ENCODE peak calls at places on chromosome 3, in four cellular contexts. K is K562, G is GM12878, Z is HepG2. A is an unnamed sample.

GRCh38 chr3:57331078-57331477 is 38.6 kb upstream of the ASB14 start:
- DNase-seq in K (no peak), G (no peak), Z (peak), A (no peak)

GRCh38 chr3:146511402-146512134 is 32.8 kb downstream of the PLSCR1 start:
- DNase-seq in K (no peak), G (no peak), Z (no peak), A (no peak)

GRCh38 chr3:100556656-100557310 is 52.6 kb upstream of the ADGRG7 start:
- DNase-seq in K (no peak), G (no peak), Z (no peak), A (no peak)

GRCh38 chr3:47527952-47528718 is 14.6 kb upstream of the ELP6 start:
- DNase-seq in K (no peak), G (no peak), Z (no peak), A (no peak)

GRCh38 chr3:194773216-194773615 is 87.5 kb downstream of the FAM43A start:
- DNase-seq in K (no peak), G (no peak), Z (no peak), A (no peak)

GRCh38 chr3:53229171-53229570 is 26.7 kb downstream of the TKT start:
- DNase-seq in K (no peak), G (no peak), Z (no peak), A (no peak)

GRCh38 chr3:61358364-61358763 is 107.1 kb upstream of the FHIT start:
- DNase-seq in K (no peak), G (peak), Z (no peak), A (no peak)

GRCh38 chr3:29481969-29482767 is 201.3 kb downstream of the RBMS3 start:
- DNase-seq in K (no peak), G (no peak), Z (no peak), A (no peak)

GRCh38 chr3:77887611-77888010 is 847.7 kb downstream of the ROBO2 start:
- DNase-seq in K (no peak), G (no peak), Z (no peak), A (no peak)

GRCh38 chr3:124202754-124203153 is 210.8 kb upstream of the ROPN1 start:
- DNase-seq in K (no peak), G (no peak), Z (no peak), A (no peak)

GRCh38 chr3:156535798-156536197 is 19.1 kb downstream of the SSR3 start:
- DNase-seq in K (no peak), G (no peak), Z (no peak), A (no peak)

GRCh38 chr3:20161714-20162113 is 24.3 kb downstream of the SGO1 start:
- DNase-seq in K (no peak), G (no peak), Z (no peak), A (no peak)

GRCh38 chr3:184320099-184320445 is 5.7 kb downstream of the EIF4G1 start:
- DNase-seq in K (no peak), G (no peak), Z (peak), A (no peak)

GRCh38 chr3:55692958-55693558 is 206.0 kb upstream of the WNT5A start:
- DNase-seq in K (no peak), G (no peak), Z (no peak), A (no peak)

GRCh38 chr3:152650177-152650576 is 184.8 kb upstream of the P2RY1 start:
- DNase-seq in K (no peak), G (no peak), Z (peak), A (no peak)

GRCh38 chr3:2377281-2377680 is 278.6 kb downstream of the CNTN4 start:
- DNase-seq in K (no peak), G (peak), Z (no peak), A (no peak)
- TF ChIP-seq ESRRA in K (no peak), G (no peak), Z (no peak), A (no peak)

GRCh38 chr3:65182085-65182484 is 494.3 kb upstream of the ADAMTS9 start:
- DNase-seq in K (no peak), G (no peak), Z (no peak), A (no peak)

GRCh38 chr3:65182682-65183081 is 494.9 kb upstream of the ADAMTS9 start:
- DNase-seq in K (no peak), G (no peak), Z (no peak), A (no peak)

GRCh38 chr3:65181397-65181871 is 493.6 kb upstream of the ADAMTS9 start:
- DNase-seq in K (no peak), G (no peak), Z (no peak), A (no peak)

GRCh38 chr3:65177879-65178484 is 490.2 kb upstream of the ADAMTS9 start:
- DNase-seq in K (no peak), G (no peak), Z (no peak), A (no peak)

DNA sequence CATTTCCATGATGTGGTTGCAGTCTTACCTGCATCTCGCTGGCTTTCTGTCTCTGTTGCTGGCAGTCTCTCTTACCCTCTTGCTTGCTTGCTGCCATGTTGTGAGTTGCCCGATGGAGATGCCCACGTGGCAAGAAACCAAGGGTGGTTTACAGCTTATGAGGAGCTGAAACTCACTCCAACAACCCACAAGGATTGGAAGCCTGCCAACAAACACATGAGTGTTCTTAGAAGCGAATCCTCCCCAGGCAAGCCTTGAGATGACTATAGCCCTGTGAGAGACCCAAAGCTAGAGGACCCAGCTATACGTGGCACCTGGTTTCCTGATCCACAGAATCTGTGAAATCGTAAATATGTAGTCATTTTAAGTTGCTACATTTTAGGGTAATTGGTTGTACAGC is 490.9 kb upstream of the ADAMTS9 start:
- DNase-seq in K (no peak), G (no peak), Z (no peak), A (no peak)
- TF ChIP-seq ATF2 in K (no peak), G (no peak), Z (no peak), A (no peak)

DNA sequence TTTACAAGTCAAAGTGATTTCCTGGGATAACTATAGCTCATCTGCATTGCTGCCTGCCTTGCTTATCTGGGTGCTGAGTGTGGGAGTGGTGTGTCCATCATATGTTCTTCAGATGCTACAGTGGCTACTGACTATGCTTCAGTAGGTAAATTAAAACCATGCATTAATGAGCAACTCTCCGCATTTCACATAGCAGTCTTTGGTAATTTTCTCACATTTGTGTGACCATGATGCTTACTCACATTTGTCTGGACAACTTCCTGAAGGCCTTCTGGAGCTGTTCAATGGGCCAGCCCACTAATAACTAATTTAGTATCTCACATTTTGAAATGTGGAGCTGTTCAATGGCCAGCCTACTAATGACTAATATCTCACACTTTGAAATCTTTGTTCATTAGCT is 23.4 kb downstream of the RHOA start:
- DNase-seq in K (no peak), G (no peak), Z (no peak), A (no peak)
- TF ChIP-seq ESRRA in K (no peak), G (no peak), Z (no peak), A (no peak)

DNA sequence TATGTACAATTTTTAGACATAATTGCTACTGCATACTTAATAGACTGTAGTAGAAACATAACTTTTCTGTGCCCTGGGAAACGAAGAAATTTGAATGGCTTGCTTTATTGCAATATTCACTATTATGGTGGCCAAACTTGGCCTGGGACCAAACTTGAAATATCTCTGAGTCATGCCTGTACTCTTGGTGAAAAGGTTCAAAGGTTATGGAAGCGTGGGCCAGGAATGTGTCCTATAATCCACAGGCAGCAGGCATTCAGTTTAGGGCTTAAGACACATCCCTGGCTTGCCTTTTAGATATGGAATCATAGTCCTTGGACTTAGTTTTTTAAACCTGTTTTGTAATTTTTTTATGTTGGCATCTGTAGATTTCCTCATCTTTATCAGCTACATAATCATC is 124.3 kb downstream of the LRIG1 start:
- DNase-seq in K (peak), G (no peak), Z (peak), A (no peak)
- TF ChIP-seq ATF2 in K (no peak), G (no peak), Z (no peak), A (no peak)

DNA sequence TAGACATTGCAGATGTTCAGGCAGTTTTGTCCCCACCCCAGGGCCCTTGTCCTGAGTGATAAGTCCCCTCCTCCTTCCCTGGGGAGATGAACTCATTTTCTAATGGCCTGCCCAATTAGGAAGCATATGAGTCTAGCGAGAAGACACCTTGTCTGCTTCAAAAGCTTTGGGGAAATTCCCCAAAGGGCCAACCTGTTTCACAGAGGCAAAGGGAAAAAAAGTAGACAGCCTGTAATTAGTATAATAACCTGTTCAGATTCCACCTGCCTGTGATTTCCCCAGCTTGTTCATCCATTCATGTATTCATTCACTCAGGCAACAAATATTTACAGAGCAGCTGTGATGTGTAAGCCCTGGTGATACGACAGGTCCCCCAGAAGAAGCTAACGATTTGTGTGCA is 165.2 kb downstream of the SHQ1 start:
- DNase-seq in K (no peak), G (peak), Z (no peak), A (no peak)
- TF ChIP-seq ESRRA in K (no peak), G (no peak), Z (no peak), A (no peak)

GRCh38 chr3:126983276-126983652 is 349 bp downstream of the PLXNA1 start:
- DNase-seq in K (peak), G (no peak), Z (no peak), A (no peak)
- TF ChIP-seq ATF2 in K (no peak), G (no peak), Z (no peak), A (no peak)